ENCODE peak calls at places on chromosomes 2 and 18, in six cellular contexts. M is Peyer's patch; G is BJ; U is PC-9; R is effector memory CD4-positive, alpha-beta T cell; H is fibroblast of lung. N is an unnamed sample. For H3K36me3, the result is how much of the 10 kb centered on the place peaks cover.

GRCh38 chr2:236689393-236689700 is 119.7 kb downstream of the ACKR3 start:
- DNase-seq in M (no peak), G (no peak), U (no peak), R (no peak), H (no peak), N (no peak)

GRCh38 chr2:98037666-98038339 is 42.1 kb upstream of the TMEM131 start:
- DNase-seq in M (no peak), G (no peak), U (no peak), R (no peak), H (no peak), N (peak)

GRCh38 chr2:113157108-113157896 is 16.5 kb upstream of the PSD4 start:
- DNase-seq in M (peak), G (no peak), U (peak), R (no peak), H (peak), N (peak)

GRCh38 chr18:3297025-3297984 is 35.4 kb downstream of the MYL12B start:
- DNase-seq in M (peak), G (peak), U (peak), R (peak), H (peak), N (peak)

GRCh38 chr18:79466591-79466990 is 70.9 kb downstream of the NFATC1 start:
- DNase-seq in M (no peak), G (no peak), U (no peak), R (no peak), H (no peak), N (no peak)

GRCh38 chr2:108911401-108911800 is 77.6 kb downstream of the EDAR start:
- DNase-seq in M (no peak), G (no peak), U (no peak), R (no peak), H (no peak), N (peak)

GRCh38 chr2:27212626-27213471 is 781 bp upstream of the SLC5A6 start:
- DNase-seq in M (no peak), G (no peak), U (no peak), R (peak), H (peak), N (peak)

GRCh38 chr2:212766921-212767320 is 228.3 kb upstream of the ERBB4 start:
- DNase-seq in M (no peak), G (no peak), U (no peak), R (no peak), H (no peak), N (no peak)

GRCh38 chr18:22494771-22495170 is 77.1 kb upstream of the CTAGE1 start:
- DNase-seq in M (no peak), G (no peak), U (no peak), R (no peak), H (peak), N (no peak)

DNA sequence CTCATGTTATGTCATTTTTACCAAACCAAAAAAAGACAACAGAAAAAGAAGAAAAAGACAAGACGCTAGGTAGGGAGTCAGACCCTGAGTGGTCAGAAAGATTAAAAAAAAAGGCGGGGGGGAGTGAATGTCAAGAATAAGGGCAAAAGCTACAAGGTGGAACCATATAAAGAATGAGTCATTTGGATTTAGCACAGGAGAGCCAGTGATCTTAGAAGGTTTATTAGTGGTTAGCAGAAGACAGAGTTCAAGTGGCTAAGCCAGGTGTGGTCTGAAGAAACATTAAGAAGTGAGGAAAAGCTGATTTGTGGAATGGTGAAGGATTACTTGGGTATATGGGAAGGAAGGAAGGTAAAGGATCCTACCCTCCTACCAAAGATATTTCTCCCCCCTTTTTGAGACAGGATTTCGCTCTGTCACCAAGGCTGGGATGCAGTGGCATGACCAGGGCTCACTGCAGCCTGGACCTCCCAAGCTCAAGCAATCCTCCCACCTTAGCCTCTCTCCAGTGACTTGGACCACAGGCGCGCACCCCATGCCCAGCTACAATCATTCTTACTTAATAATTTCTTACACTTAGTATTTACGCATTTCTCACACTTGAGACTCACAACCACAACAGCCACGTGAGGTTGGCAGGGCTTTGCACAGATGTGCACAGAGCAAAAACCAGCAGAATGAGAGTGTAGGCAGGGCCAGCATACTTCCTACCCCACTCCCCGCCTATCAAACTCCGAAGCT is 2.6 kb downstream of the DSC2 start:
- DNase-seq in M (peak), G (no peak), U (no peak), R (no peak), H (no peak), N (no peak)
- H3K4me3 ChIP-seq in M (no peak), G (no peak), U (no peak), R (no peak), H (no peak), N (no peak)

GRCh38 chr2:70005752-70006446 is 44.5 kb upstream of the ASPRV1 start:
- DNase-seq in M (no peak), G (no peak), U (no peak), R (no peak), H (no peak), N (peak)

GRCh38 chr2:70002241-70002896 is 40.9 kb upstream of the ASPRV1 start:
- DNase-seq in M (no peak), G (no peak), U (no peak), R (no peak), H (no peak), N (peak)

GRCh38 chr2:70007151-70007550 is 45.7 kb upstream of the ASPRV1 start:
- DNase-seq in M (no peak), G (no peak), U (no peak), R (no peak), H (no peak), N (no peak)

GRCh38 chr2:70006447-70006784 is 45.0 kb upstream of the ASPRV1 start:
- DNase-seq in M (no peak), G (no peak), U (no peak), R (no peak), H (no peak), N (no peak)

GRCh38 chr2:70003093-70003830 is 41.8 kb upstream of the ASPRV1 start:
- DNase-seq in M (no peak), G (no peak), U (no peak), R (no peak), H (no peak), N (peak)
- H3K36me3 ChIP-seq in M (under half), G (under half), U (under half), R (under half), H (under half), N (under half)

DNA sequence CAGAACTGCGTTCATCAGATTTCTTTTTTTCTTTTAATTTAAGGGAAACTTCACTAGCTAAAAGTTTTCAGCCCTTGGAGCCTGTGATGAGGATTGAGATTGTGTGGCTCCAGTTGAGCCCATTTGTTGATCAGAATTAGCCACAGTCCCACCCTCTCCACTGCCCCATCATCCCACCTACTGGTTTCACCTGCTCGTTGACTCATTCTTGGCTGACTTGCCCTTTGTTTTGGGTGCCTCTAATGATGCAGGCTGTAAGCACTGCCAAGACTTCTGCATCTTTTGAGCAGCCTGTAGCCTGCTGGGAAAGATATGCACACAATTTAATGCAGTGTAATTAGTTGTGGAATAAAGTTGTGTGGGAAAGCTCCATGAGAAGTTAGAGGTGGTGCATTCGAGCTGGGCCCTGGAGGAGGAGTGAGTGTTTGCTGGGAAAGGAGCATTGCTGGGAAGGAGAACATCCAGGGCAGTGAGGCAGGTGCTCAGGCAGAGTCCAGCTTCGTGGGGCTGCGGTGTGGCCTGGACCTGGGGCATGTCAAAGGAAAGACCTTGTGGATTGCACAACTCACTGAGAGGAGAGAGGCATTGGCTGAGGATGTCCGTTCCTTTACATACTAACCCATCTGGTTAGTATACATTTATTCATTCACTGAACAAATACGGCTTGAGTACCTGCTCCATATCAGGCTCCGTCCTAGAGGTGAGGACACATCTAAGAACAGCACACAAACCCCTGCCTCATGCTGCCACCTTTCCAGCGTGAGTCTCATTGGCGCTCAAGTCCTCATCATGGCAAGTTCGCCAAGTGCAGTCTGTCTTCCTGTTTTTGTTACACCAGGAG is 18.2 kb downstream of the ASPRV1 start:
- DNase-seq in M (no peak), G (no peak), U (no peak), R (no peak), H (no peak), N (no peak)
- H3K4me3 ChIP-seq in M (no peak), G (no peak), U (no peak), R (no peak), H (no peak), N (no peak)

DNA sequence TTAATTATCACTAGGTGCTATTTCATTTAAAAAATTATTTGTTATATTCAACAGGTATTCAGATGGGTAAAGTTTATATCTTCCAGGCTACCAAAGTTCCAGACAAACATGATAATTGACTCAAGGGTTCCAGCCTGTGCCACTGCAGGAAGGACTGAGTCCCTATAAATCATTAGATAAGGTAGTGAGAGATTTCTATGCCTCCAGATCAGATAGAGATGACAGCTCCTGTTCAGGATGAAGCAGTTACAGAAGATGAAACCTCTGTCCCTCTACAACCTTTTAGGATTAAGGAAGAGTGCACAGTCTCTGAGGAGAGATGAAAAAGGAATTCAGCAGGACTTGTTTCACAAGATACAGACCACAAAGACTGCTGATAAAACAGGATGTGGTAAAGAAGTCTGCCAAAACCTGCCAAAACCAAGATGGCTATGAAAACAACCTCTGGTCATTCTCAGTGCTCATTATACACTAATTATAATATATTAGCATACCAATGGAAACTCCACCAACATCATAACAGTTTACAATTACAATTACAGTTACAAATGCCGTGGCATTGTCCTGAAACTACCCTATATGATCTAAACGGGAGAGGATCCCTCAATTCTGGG is 288.6 kb downstream of the PDE11A start:
- DNase-seq in M (no peak), G (peak), U (peak), R (no peak), H (peak), N (no peak)
- H3K36me3 ChIP-seq in M (under half), G (under half), U (under half), R (under half), H (under half), N (under half)

DNA sequence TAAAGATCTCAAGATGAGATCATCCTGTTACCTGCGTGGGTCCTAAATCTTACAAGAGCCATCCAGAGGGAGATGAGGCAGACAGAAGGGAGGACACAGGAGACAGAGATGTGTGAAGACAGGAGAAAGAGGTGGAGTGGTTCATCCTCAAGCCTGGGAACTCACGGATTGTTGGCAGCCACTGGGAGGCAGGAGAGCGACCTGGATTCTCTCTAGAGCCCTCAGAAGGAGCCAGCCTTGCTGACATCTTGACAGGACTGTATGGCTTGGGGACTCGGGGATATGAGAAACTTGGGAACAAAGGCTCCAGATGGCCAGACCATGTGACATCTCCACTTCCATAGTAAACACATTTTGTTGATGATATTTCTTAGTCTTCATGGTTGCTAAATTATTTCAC is 57.7 kb upstream of the MC2R start:
- DNase-seq in M (no peak), G (no peak), U (no peak), R (no peak), H (no peak), N (peak)
- H3K4me3 ChIP-seq in M (no peak), G (no peak), U (no peak), R (no peak), H (no peak), N (no peak)

GRCh38 chr2:201638331-201638730 is 5.0 kb downstream of the TMEM237 start:
- DNase-seq in M (no peak), G (no peak), U (no peak), R (no peak), H (no peak), N (no peak)
- H3K36me3 ChIP-seq in M (under half), G (under half), U (under half), R (under half), H (under half), N (under half)

GRCh38 chr2:9184319-9184807 is 22.2 kb upstream of the ASAP2 start:
- DNase-seq in M (no peak), G (no peak), U (no peak), R (no peak), H (no peak), N (no peak)
- H3K4me3 ChIP-seq in M (no peak), G (no peak), U (no peak), R (no peak), H (no peak), N (no peak)

N was measured in H7.